ENCODE peak calls at places on chromosomes 5 and 9, in seven cellular contexts. G is activated T-helper 1 cell treated with Interleukin-2 at 50 U/mL for 16 hours, Z is ACHN, I is MM.1S, P is amniotic epithelial cell, L is astrocyte of the spinal cord, B is NCI-H1417 treated with DMSO at 0.1 percent for 48 hours. E is an unnamed sample.

GRCh38 chr9:87212563-87213154 is 265.4 kb upstream of the GAS1 start:
- DNase-seq in B (no peak), P (peak; percentile 59), I (no peak), Z (no peak), G (no peak), L (peak; percentile 77), E (no peak)

GRCh38 chr5:158676642-158677489 is 422.9 kb downstream of the EBF1 start:
- DNase-seq in G (no peak), Z (no peak), B (no peak), P (no peak), I (no peak), L (no peak), E (no peak)

GRCh38 chr9:135878528-135879236 is 28.7 kb downstream of the CAMSAP1 start:
- DNase-seq in I (no peak), G (no peak), L (no peak), P (no peak), B (no peak), Z (no peak), E (no peak)

GRCh38 chr5:104412649-104413240 is 850.2 kb upstream of the NUDT12 start:
- DNase-seq in P (peak; percentile 60), I (peak; percentile 48), L (peak; percentile 46), B (no peak), G (no peak), Z (peak; percentile 40), E (no peak)

GRCh38 chr9:4904322-4905134 is 80.5 kb upstream of the JAK2 start:
- DNase-seq in G (no peak), I (no peak), Z (no peak), B (no peak), L (peak; percentile 92), P (no peak), E (no peak)

GRCh38 chr5:132905938-132906337 is 32.5 kb downstream of the LEAP2 start:
- DNase-seq in P (peak; percentile 87), I (no peak), B (no peak), Z (no peak), G (no peak), L (no peak), E (no peak)

GRCh38 chr9:6938447-6938846 is 180.7 kb downstream of the KDM4C start:
- DNase-seq in B (no peak), I (no peak), G (no peak), P (peak; percentile 97), L (peak; percentile 96), Z (peak; percentile 81), E (no peak)

GRCh38 chr5:177154003-177154643 is 20.6 kb downstream of the NSD1 start:
- DNase-seq in L (no peak), Z (no peak), P (peak; percentile 67), I (no peak), B (no peak), G (no peak), E (no peak)

GRCh38 chr5:36482812-36483211 is 123.6 kb upstream of the SLC1A3 start:
- DNase-seq in G (no peak), L (no peak), P (no peak), I (no peak), Z (no peak), B (no peak), E (no peak)

GRCh38 chr9:114238919-114239879 is 83.7 kb upstream of the ORM1 start:
- DNase-seq in B (no peak), I (no peak), P (peak; percentile 78), G (no peak), L (peak; percentile 51), Z (peak; percentile 12), E (no peak)

GRCh38 chr5:4082966-4083564 is 487.4 kb downstream of the IRX1 start:
- DNase-seq in P (no peak), B (no peak), Z (no peak), G (no peak), I (no peak), L (peak; percentile 35), E (no peak)

GRCh38 chr9:129474740-129475404 is 146.0 kb downstream of the C9orf50 start:
- DNase-seq in B (no peak), G (no peak), I (no peak), P (no peak), Z (no peak), L (no peak), E (no peak)

GRCh38 chr5:170278611-170279500 is 18.7 kb downstream of the LCP2 start:
- DNase-seq in L (no peak), G (peak; percentile 79), I (peak; percentile 97), P (no peak), Z (no peak), B (no peak), E (peak; percentile 75)

GRCh38 chr9:19440823-19441580 is 32.2 kb downstream of the ACER2 start:
- DNase-seq in G (no peak), B (no peak), L (no peak), P (peak; percentile 84), I (no peak), Z (no peak), E (no peak)

GRCh38 chr9:133916159-133916541 is 76.0 kb downstream of the VAV2 start:
- DNase-seq in I (no peak), P (no peak), B (no peak), G (no peak), L (peak; percentile 51), Z (no peak), E (no peak)

GRCh38 chr9:6307551-6308096 is 20.6 kb upstream of the TPD52L3 start:
- DNase-seq in P (peak; percentile 55), B (no peak), G (no peak), Z (no peak), L (no peak), I (no peak), E (no peak)

E was measured in central memory CD8-positive, alpha-beta T cell.